ENCODE peak calls at places on chromosomes 11 and 22, in six cellular contexts. O is iPS DF 6.9; K is lower lobe of right lung; R is astrocyte; Y is body of pancreas; Q is CD4-positive, CD25-positive, alpha-beta regulatory T cell. Z is an unnamed sample. For H3K4me1, the result is how much of the 10 kb centered on the place peaks cover.

GRCh38 chr22:22752556-22753477 is 108.4 kb downstream of the GGTLC2 start:
- DNase-seq in R (no peak), O (no peak), Q (peak), Y (no peak), K (no peak), Z (no peak)

GRCh38 chr11:116465056-116465455 is 307.7 kb downstream of the BUD13 start:
- DNase-seq in Q (no peak), Y (no peak), K (no peak), R (no peak), O (no peak), Z (no peak)

GRCh38 chr11:112437096-112437495 is 176.4 kb upstream of the PLET1 start:
- DNase-seq in Q (no peak), O (no peak), R (no peak), K (no peak), Y (no peak), Z (no peak)

GRCh38 chr11:69938206-69938605 is 119.0 kb upstream of the FGF3 start:
- DNase-seq in O (no peak), Q (no peak), Y (no peak), K (peak), R (no peak), Z (no peak)

GRCh38 chr11:120919045-120919444 is 104.9 kb upstream of the TBCEL start:
- DNase-seq in O (no peak), R (no peak), Q (no peak), Y (no peak), K (no peak), Z (no peak)

GRCh38 chr11:113331436-113331835 is 17.1 kb downstream of the TTC12 start:
- DNase-seq in R (no peak), Q (no peak), K (no peak), O (no peak), Y (no peak), Z (no peak)

GRCh38 chr11:46363031-46363407 is 15.8 kb downstream of the DGKZ start:
- DNase-seq in K (peak), O (no peak), Q (no peak), R (peak), Y (no peak), Z (no peak)

GRCh38 chr22:40414306-40414705 is 43.9 kb downstream of the SGSM3 start:
- DNase-seq in Y (no peak), K (no peak), O (no peak), Q (no peak), R (peak), Z (no peak)

GRCh38 chr11:71420455-71421241 is 27.5 kb downstream of the DHCR7 start:
- DNase-seq in R (peak), K (no peak), O (peak), Y (peak), Q (no peak), Z (no peak)

GRCh38 chr11:126410649-126411048 is 55.2 kb downstream of the ST3GAL4 start:
- DNase-seq in K (peak), R (peak), Q (no peak), Y (no peak), O (no peak), Z (no peak)

GRCh38 chr11:87030458-87031054 is 7.2 kb upstream of the TMEM135 start:
- DNase-seq in Y (no peak), R (no peak), K (no peak), Q (peak), O (no peak), Z (no peak)

GRCh38 chr11:8503872-8504491 is 90.0 kb downstream of the STK33 start:
- DNase-seq in K (no peak), R (no peak), Y (no peak), Q (no peak), O (no peak), Z (no peak)

GRCh38 chr11:124638500-124638899 is 15.8 kb downstream of the TBRG1 start:
- DNase-seq in K (no peak), O (no peak), Y (no peak), R (no peak), Q (no peak), Z (no peak)

GRCh38 chr11:120431633-120432032 is 79.9 kb upstream of the GRIK4 start:
- DNase-seq in Y (no peak), Q (peak), R (peak), K (no peak), O (peak), Z (no peak)

GRCh38 chr11:33132510-33132909 is 28.8 kb downstream of the CSTF3 start:
- DNase-seq in R (no peak), Y (no peak), K (no peak), O (no peak), Q (no peak), Z (no peak)

GRCh38 chr11:75267171-75267970 is 26.8 kb downstream of the TPBGL start:
- DNase-seq in K (no peak), Q (no peak), R (no peak), Y (no peak), O (no peak), Z (no peak)

GRCh38 chr11:75275581-75275980 is 35.0 kb downstream of the TPBGL start:
- DNase-seq in R (no peak), Q (peak), O (no peak), K (peak), Y (peak), Z (peak)

GRCh38 chr11:19980957-19981669 is 179.2 kb downstream of the DBX1 start:
- DNase-seq in R (peak), K (no peak), O (no peak), Y (peak), Q (no peak), Z (peak)

GRCh38 chr11:86161373-86162255 is 82.9 kb upstream of the EED start:
- DNase-seq in O (no peak), K (no peak), Y (no peak), Q (no peak), R (no peak), Z (no peak)

GRCh38 chr22:43811777-43812148 is 342 bp downstream of the EFCAB6 start:
- DNase-seq in O (no peak), K (no peak), R (peak), Y (no peak), Q (no peak), Z (peak)

GRCh38 chr11:115535781-115536180 is 31.6 kb upstream of the CADM1 start:
- DNase-seq in R (no peak), O (no peak), Y (no peak), K (no peak), Q (no peak), Z (no peak)

GRCh38 chr11:100719809-100720221 is 32.7 kb downstream of the ARHGAP42 start:
- DNase-seq in R (peak), Q (no peak), K (no peak), Y (peak), O (no peak), Z (no peak)

GRCh38 chr11:66912963-66913362 is 45.2 kb downstream of the PC start:
- DNase-seq in O (no peak), Q (no peak), Y (no peak), K (no peak), R (no peak), Z (no peak)

GRCh38 chr11:75422248-75423231 is 10.5 kb downstream of the KLHL35 start:
- DNase-seq in O (no peak), Y (peak), R (no peak), Q (no peak), K (peak), Z (peak)

GRCh38 chr11:128476729-128477128 is 110.6 kb downstream of the ETS1 start:
- DNase-seq in O (no peak), Q (peak), K (no peak), Y (no peak), R (peak), Z (no peak)

GRCh38 chr11:66844496-66845142 is 1.4 kb downstream of the RCE1 start:
- DNase-seq in K (peak), R (no peak), Y (peak), Q (no peak), O (no peak), Z (peak)

GRCh38 chr22:19853879-19854777 is 546 bp downstream of the GNB1L start:
- DNase-seq in O (no peak), R (no peak), Q (peak), Y (no peak), K (peak), Z (peak)

GRCh38 chr22:29457730-29458129 is 19.3 kb downstream of the RFPL1 start:
- DNase-seq in Y (no peak), O (no peak), K (no peak), Q (no peak), R (peak), Z (no peak)

GRCh38 chr11:86912238-86912637 is 43.0 kb downstream of the FZD4 start:
- DNase-seq in R (no peak), O (no peak), Y (no peak), K (no peak), Q (no peak), Z (no peak)

GRCh38 chr11:126548576-126549272 is 193.2 kb downstream of the ST3GAL4 start:
- DNase-seq in Q (no peak), O (no peak), R (no peak), Y (no peak), K (no peak), Z (no peak)

GRCh38 chr11:116330439-116331185 is 442.2 kb downstream of the BUD13 start:
- DNase-seq in Q (no peak), R (no peak), Y (no peak), O (no peak), K (no peak), Z (no peak)

GRCh38 chr11:10519630-10520029 is 21.4 kb downstream of the RNF141 start:
- DNase-seq in K (no peak), Q (no peak), O (no peak), R (no peak), Y (no peak), Z (no peak)

GRCh38 chr11:101323997-101324396 is 194.4 kb upstream of the PGR start:
- DNase-seq in Q (no peak), Y (no peak), R (no peak), K (no peak), O (no peak), Z (no peak)

GRCh38 chr11:61028135-61028729 is 56.8 kb downstream of the CD6 start:
- DNase-seq in O (no peak), Q (peak), K (no peak), R (no peak), Y (no peak), Z (no peak)

GRCh38 chr11:88301478-88302140 is 35.9 kb downstream of the CTSC start:
- DNase-seq in Y (no peak), K (no peak), R (peak), O (no peak), Q (no peak), Z (no peak)

GRCh38 chr11:65429069-65429681 is 6.6 kb downstream of the NEAT1 start:
- DNase-seq in Q (peak), Y (peak), O (no peak), K (no peak), R (peak), Z (no peak)

GRCh38 chr11:119363874-119364590 is 17.5 kb downstream of the USP2 start:
- DNase-seq in K (peak), O (no peak), Q (peak), R (no peak), Y (peak), Z (peak)
- H3K4me1 ChIP-seq in K (under half), O (under half), Q (under half), R (under half), Y (half or more), Z (under half)

GRCh38 chr11:43580735-43581369 is 99.7 kb upstream of the HSD17B12 start:
- DNase-seq in R (no peak), Y (no peak), Q (no peak), O (no peak), K (no peak), Z (no peak)

GRCh38 chr11:43581370-43582023 is 99.0 kb upstream of the HSD17B12 start:
- DNase-seq in Y (no peak), O (no peak), Q (no peak), K (no peak), R (no peak), Z (no peak)

GRCh38 chr11:43579171-43579918 is 101.2 kb upstream of the HSD17B12 start:
- DNase-seq in K (no peak), Q (no peak), O (no peak), Y (no peak), R (peak), Z (peak)

GRCh38 chr11:43578346-43579170 is 102.0 kb upstream of the HSD17B12 start:
- DNase-seq in R (peak), Y (no peak), K (no peak), Q (no peak), O (no peak), Z (no peak)

GRCh38 chr11:43579919-43580276 is 100.6 kb upstream of the HSD17B12 start:
- DNase-seq in Q (no peak), O (no peak), Y (no peak), K (no peak), R (no peak), Z (no peak)
- H3K4me3 ChIP-seq in Q (no peak), O (peak), Y (no peak), K (peak), R (peak), Z (no peak)

GRCh38 chr11:118618991-118619375 is 11.6 kb downstream of the PHLDB1 start:
- DNase-seq in Y (no peak), O (no peak), Q (no peak), R (peak), K (peak), Z (peak)

GRCh38 chr11:118620529-118621070 is 13.2 kb downstream of the PHLDB1 start:
- DNase-seq in Q (no peak), O (no peak), Y (no peak), K (peak), R (no peak), Z (no peak)

GRCh38 chr11:118618115-118618990 is 10.9 kb downstream of the PHLDB1 start:
- DNase-seq in R (peak), O (no peak), K (peak), Y (no peak), Q (no peak), Z (peak)

GRCh38 chr11:118621071-118621815 is 13.8 kb downstream of the PHLDB1 start:
- DNase-seq in Q (no peak), Y (peak), O (no peak), R (peak), K (peak), Z (peak)

GRCh38 chr11:118619444-118620205 is 12.2 kb downstream of the PHLDB1 start:
- DNase-seq in Q (no peak), Y (no peak), O (no peak), K (peak), R (peak), Z (no peak)
- H3K4me1 ChIP-seq in Q (under half), Y (half or more), O (under half), K (half or more), R (half or more), Z (under half)

GRCh38 chr11:68852628-68853027 is 10.9 kb upstream of the CPT1A start:
- DNase-seq in Y (no peak), R (no peak), K (no peak), Q (no peak), O (no peak), Z (no peak)
- H3K4me3 ChIP-seq in Y (no peak), R (no peak), K (no peak), Q (no peak), O (no peak), Z (no peak)

GRCh38 chr11:16844268-16844667 is 105.8 kb downstream of the C11orf58 start:
- DNase-seq in R (no peak), K (no peak), Y (no peak), Q (no peak), O (no peak), Z (no peak)
- H3K4me1 ChIP-seq in R (under half), K (under half), Y (under half), Q (under half), O (under half), Z (under half)

DNA sequence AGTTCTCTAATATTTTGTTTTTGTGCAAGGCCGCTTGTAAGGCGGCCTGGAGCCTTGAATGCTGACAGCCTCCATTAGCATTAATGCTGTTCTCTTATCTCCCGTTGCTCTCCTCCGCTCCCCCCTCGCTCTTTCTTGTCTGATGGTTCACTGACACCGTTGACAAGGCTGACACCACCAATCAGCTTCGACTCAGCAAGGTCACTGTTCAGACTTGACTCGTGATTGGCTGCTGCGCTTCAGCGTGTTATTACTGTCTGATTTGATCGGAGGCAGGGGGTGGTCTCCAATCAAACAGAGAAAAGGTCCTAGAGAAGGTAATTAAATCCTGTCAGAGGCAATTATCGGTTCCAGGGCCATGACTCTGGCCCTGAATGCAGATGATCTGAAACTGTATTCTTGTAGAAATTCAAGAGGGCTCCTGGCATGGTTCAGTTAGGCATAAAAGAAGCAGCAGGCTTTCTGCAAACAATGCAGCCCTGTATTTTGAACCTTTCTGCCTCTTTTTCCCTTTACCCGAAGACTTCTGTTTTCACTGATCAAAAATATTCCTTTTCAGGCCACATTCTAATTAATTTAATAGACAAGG is 49.3 kb upstream of the MPPED2 start:
- DNase-seq in Y (no peak), Q (no peak), R (peak), K (no peak), O (peak), Z (no peak)
- H3K4me3 ChIP-seq in Y (no peak), Q (no peak), R (peak), K (no peak), O (no peak), Z (no peak)

GRCh38 chr11:122700676-122701075 is 45.2 kb downstream of the UBASH3B start:
- DNase-seq in O (no peak), Q (no peak), R (no peak), Y (no peak), K (no peak), Z (no peak)
- H3K4me1 ChIP-seq in O (under half), Q (half or more), R (under half), Y (under half), K (under half), Z (under half)

DNA sequence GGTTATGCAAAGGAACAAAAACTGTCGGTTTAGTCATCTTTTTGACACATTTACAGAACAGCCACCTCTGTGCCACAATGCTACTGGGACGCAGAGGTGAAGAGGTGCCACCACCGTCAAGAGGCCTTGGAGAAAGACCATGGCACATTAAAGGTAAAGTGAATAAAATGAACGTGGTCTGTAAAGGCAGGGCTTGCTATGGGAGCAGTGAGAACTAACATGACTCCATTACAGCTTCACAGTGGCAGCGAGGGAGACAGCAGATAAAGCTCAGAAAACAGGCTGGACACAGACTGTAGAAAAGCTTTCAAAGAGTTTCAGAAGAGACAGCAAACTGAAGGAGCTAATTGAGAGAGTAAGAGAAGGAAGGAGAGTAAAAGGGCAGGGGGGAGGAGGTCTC is 102.9 kb downstream of the GAB2 start:
- DNase-seq in K (no peak), Q (no peak), R (no peak), O (no peak), Y (no peak), Z (no peak)
- H3K4me3 ChIP-seq in K (no peak), Q (no peak), R (no peak), O (no peak), Y (no peak), Z (no peak)

DNA sequence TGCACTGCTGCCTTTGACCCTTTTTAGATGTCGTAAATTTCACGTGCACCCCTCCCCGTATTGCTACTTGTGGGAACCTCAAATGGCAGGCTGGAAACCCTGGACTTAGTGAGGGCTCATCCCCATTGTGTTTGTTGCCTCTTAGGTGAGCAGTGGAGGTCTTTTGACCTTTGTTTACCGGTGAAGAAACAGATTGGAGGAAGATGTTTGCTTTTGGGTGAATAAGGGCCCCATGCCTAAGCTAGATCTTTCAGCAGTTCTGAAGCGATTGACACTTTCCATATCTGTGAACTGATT is 782 bp downstream of the SMARCB1 start:
- DNase-seq in O (no peak), Q (no peak), Y (no peak), R (no peak), K (no peak), Z (no peak)
- H3K4me1 ChIP-seq in O (under half), Q (under half), Y (under half), R (under half), K (under half), Z (under half)